ENCODE peak calls at places on chromosomes 6 and 20, in seven cellular contexts. L is CD4-positive, alpha-beta T cell; P is RWPE1; I is BJ; C is stimulated activated CD4-positive, alpha-beta T cell treated with anti-CD3 and anti-CD28 coated beads, Interleukin-15, amount 100 ng/mL, for 48 hours; D is activated CD8-positive, alpha-beta memory T cell treated with anti-CD3 and anti-CD28 coated beads, Interleukin-2, amount 10 ng/mL, durations not matched to agents 7 days and 5 days; R is A549. E is an unnamed sample.
A peak's percentile ranks its signal among the peaks of the same experiment; 100 is the strongest.

GRCh38 chr6:30769088-30769852 is 24.9 kb upstream of the IER3 start:
- DNase-seq in L (peak; percentile 29), P (peak; percentile 98), I (peak; percentile 83), C (peak; percentile 73), D (peak; percentile 85), R (peak; percentile 94), E (peak; percentile 19)

GRCh38 chr20:46063652-46064054 is 26.1 kb downstream of the NCOA5 start:
- DNase-seq in L (no peak), P (no peak), I (no peak), C (no peak), D (peak; percentile 40), R (no peak), E (no peak)

GRCh38 chr6:113182370-113183141 is 674.6 kb upstream of the MARCKS start:
- DNase-seq in L (no peak), P (peak; percentile 68), I (peak; percentile 62), C (no peak), D (no peak), R (peak; percentile 6), E (no peak)

GRCh38 chr6:17349437-17349836 is 44.0 kb upstream of the CAP2 start:
- DNase-seq in L (no peak), P (peak; percentile 9), I (no peak), C (no peak), D (no peak), R (peak; percentile 40), E (no peak)

GRCh38 chr6:46281110-46281509 is 110.3 kb upstream of the ENPP5 start:
- DNase-seq in L (no peak), P (no peak), I (no peak), C (no peak), D (no peak), R (no peak), E (no peak)

GRCh38 chr6:3460253-3460652 is 3.4 kb upstream of the SLC22A23 start:
- DNase-seq in L (no peak), P (no peak), I (no peak), C (no peak), D (no peak), R (no peak), E (no peak)

GRCh38 chr6:13765570-13765969 is 48.8 kb downstream of the MCUR1 start:
- DNase-seq in L (no peak), P (no peak), I (no peak), C (no peak), D (no peak), R (no peak), E (no peak)

GRCh38 chr6:129009856-129010255 is 126.9 kb downstream of the LAMA2 start:
- DNase-seq in L (no peak), P (no peak), I (no peak), C (no peak), D (no peak), R (no peak), E (no peak)

E was measured in nephron progenitor cell.